ENCODE peak calls at places on chromosome 22, in seven cellular contexts. R is heart right ventricle, I is esophagus squamous epithelium, H is IMR-90, S is uterus, G is coronary artery, L is A673. B is an unnamed sample.

GRCh38 chr22:50226224-50227165 is 18.3 kb downstream of the TUBGCP6 start:
- DNase-seq in R (no peak), I (no peak), H (no peak), S (no peak), G (no peak), L (no peak), B (no peak)

GRCh38 chr22:48053973-48054372 is 1291.5 kb downstream of the TBC1D22A start:
- DNase-seq in R (no peak), I (no peak), H (no peak), S (no peak), G (no peak), L (no peak), B (no peak)

GRCh38 chr22:23498811-23499798 is 81.0 kb downstream of the IGLL1 start:
- DNase-seq in R (no peak), I (no peak), H (no peak), S (no peak), G (no peak), L (no peak), B (no peak)

GRCh38 chr22:35510481-35510934 is 30.1 kb upstream of the RASD2 start:
- DNase-seq in R (no peak), I (no peak), H (peak), S (no peak), G (no peak), L (no peak), B (no peak)

GRCh38 chr22:46564084-46564714 is 26.8 kb upstream of the CELSR1 start:
- DNase-seq in R (peak), I (no peak), H (no peak), S (no peak), G (no peak), L (no peak), B (no peak)

GRCh38 chr22:47659467-47660302 is 897.2 kb downstream of the TBC1D22A start:
- DNase-seq in R (no peak), I (no peak), H (no peak), S (no peak), G (no peak), L (peak), B (no peak)

GRCh38 chr22:22371031-22371541 is 126.5 kb downstream of the VPREB1 start:
- DNase-seq in R (peak), I (no peak), H (no peak), S (no peak), G (no peak), L (peak), B (peak)

GRCh38 chr22:50544078-50544745 is 1.5 kb upstream of the KLHDC7B start:
- DNase-seq in R (peak), I (no peak), H (peak), S (no peak), G (no peak), L (peak), B (peak)

DNA sequence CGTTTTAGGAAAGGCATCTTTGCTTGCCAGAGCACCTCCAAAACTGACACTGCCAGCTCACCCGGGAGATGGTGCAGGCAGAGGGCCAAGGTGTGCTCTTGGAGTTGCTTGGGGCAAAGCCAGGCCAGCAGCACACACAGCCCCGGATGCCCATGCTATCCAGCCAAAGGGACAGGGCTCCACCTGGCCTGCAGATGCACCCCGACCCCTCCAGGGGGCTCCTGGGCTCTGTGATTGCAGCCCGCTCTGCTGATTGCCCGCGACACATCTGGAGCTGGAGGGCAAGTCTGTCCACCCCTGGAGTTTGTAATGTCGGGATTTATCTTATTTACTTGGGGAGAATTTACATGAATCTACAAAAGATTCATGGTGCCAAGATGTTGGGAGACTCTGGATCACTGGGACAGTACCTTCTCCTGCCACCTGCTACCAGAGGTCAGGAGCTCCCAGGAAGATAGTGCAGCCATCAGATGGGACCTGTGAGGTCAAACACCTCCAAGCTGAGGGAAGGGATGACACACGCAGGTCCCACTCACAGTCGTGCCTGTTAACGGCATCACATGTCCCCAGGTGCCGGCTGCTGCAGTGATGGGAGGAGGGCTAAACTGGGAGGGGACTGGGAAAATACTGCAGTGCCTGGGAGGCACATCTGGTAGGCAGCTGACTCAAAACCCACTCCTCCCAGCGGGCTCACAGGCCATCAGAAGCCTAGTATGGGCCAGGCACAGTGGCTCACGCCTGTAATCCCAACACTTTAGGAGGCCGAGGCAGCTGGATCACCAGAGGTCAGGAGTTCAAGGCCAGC is 17.2 kb downstream of the CBX7 start:
- DNase-seq in R (peak), I (no peak), H (no peak), S (no peak), G (no peak), L (peak), B (peak)
- TF ChIP-seq CTCF in R (peak), I (peak), H (peak), S (peak), G (no peak), L (peak), B (peak)

GRCh38 chr22:27315833-27316232 is 485.7 kb downstream of the MN1 start:
- DNase-seq in R (no peak), I (no peak), H (no peak), S (no peak), G (no peak), L (no peak), B (no peak)

GRCh38 chr22:27317156-27317555 is 484.4 kb downstream of the MN1 start:
- DNase-seq in R (no peak), I (no peak), H (no peak), S (no peak), G (no peak), L (peak), B (peak)

GRCh38 chr22:27318516-27318915 is 483.0 kb downstream of the MN1 start:
- DNase-seq in R (no peak), I (no peak), H (peak), S (peak), G (no peak), L (peak), B (peak)

GRCh38 chr22:27314276-27314807 is 487.2 kb downstream of the MN1 start:
- DNase-seq in R (no peak), I (no peak), H (no peak), S (no peak), G (no peak), L (no peak), B (no peak)

DNA sequence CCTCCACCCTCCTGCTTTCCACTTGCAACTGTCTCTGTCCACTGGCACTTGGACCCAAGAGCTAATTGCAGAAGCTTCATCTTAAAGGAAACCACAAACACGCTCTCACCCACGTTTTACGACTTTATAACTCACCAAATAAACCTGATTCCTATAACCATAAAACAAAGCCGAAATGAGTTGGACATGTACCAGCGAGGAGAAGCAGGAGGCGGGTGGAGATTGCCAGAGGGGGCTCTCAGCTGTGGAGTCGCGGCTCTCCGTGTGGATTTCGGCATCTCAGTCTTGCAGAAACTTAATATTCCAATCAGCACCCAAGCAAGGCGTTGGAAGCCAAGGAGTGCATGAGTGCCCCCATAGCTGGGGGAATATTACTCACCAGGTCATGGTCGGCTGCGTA is 483.6 kb downstream of the MN1 start:
- DNase-seq in R (no peak), I (no peak), H (no peak), S (no peak), G (no peak), L (peak), B (no peak)
- H3K27ac ChIP-seq in R (no peak), I (no peak), H (no peak), S (no peak), G (no peak), L (peak), B (peak)

DNA sequence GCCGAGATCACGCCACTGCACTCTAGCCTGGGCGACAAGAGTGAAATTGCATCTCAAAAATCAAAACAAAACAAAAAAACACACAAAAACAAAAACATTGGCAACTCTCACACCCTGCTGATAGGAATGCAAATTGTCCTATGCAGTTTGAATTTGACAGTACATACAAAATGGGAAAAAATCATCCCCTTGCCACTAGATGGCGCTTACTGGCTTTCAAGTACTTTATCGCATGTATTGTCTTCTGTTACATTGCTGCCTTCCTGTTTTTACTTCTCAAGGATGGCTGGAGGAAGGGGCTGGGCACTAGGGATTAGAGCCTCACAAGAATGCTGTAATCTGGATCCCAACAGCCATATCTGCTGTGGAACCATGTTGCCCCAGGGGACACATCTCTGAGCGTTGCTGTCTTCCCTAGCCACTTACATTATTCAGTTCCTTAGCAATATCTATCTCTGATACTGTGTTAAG is 59.4 kb upstream of the A4GALT start:
- DNase-seq in R (no peak), I (no peak), H (peak), S (no peak), G (peak), L (peak), B (peak)
- TF ChIP-seq CTCF in R (peak), I (peak), H (peak), S (peak), G (peak), L (peak), B (peak)

GRCh38 chr22:26551568-26551967 is 38.4 kb downstream of the TPST2 start:
- DNase-seq in R (no peak), I (no peak), H (no peak), S (no peak), G (no peak), L (no peak), B (no peak)

GRCh38 chr22:26553056-26553752 is 36.7 kb downstream of the TPST2 start:
- DNase-seq in R (no peak), I (no peak), H (peak), S (no peak), G (no peak), L (peak), B (peak)

GRCh38 chr22:26549902-26550497 is 37.7 kb upstream of the TFIP11 start:
- DNase-seq in R (no peak), I (no peak), H (no peak), S (no peak), G (no peak), L (peak), B (peak)

GRCh38 chr22:26550498-26551033 is 38.3 kb upstream of the TFIP11 start:
- DNase-seq in R (peak), I (no peak), H (peak), S (peak), G (peak), L (no peak), B (no peak)

DNA sequence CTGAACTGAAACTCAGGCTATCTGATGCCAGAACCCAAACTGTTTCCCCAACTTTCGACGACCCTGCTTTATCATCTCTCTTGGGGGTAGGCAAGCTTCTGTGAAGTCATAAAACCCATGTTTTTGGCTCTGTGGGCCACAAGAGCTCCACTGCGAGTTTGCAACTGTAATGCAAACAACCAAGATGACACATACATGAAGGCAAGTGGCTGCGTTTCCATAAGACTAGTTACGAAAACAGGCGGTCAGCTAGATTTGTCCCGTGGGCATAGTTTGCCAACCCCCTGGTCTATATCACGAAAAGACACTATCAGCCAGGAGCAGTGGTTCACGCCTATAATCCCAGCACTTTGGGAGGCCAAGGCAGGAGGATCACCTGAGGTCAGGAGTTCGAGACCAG is 37.5 kb downstream of the TPST2 start:
- DNase-seq in R (no peak), I (no peak), H (peak), S (no peak), G (no peak), L (no peak), B (no peak)
- H3K27ac ChIP-seq in R (no peak), I (no peak), H (peak), S (no peak), G (no peak), L (no peak), B (no peak)

GRCh38 chr22:28951969-28952521 is 68.7 kb downstream of the ZNRF3 start:
- DNase-seq in R (no peak), I (no peak), H (peak), S (peak), G (no peak), L (no peak), B (peak)
- TF ChIP-seq CTCF in R (peak), I (no peak), H (peak), S (no peak), G (no peak), L (no peak), B (peak)

B was measured in cardiac muscle cell.